ENCODE peak calls at places on chromosome 20, in seven cellular contexts. Z is H54, B is osteoblast, M is H9, D is heart right ventricle, I is T-helper 2 cell, G is endothelial cell. N is an unnamed sample.

GRCh38 chr20:44734938-44735337 is 10.7 kb upstream of the KCNK15 start:
- DNase-seq in M (no peak), I (no peak), Z (peak), D (no peak), G (peak), B (peak), N (no peak)

GRCh38 chr20:45969712-45970634 is 2.0 kb downstream of the ZNF335 start:
- DNase-seq in G (peak), I (no peak), Z (peak), B (peak), M (peak), D (no peak), N (no peak)

GRCh38 chr20:46213946-46214830 is 94.1 kb downstream of the CDH22 start:
- DNase-seq in M (no peak), I (no peak), G (no peak), B (peak), Z (no peak), D (no peak), N (peak)

GRCh38 chr20:44208770-44209169 is 1.8 kb downstream of the OSER1 start:
- DNase-seq in D (no peak), G (no peak), Z (no peak), I (no peak), B (no peak), M (no peak), N (no peak)

GRCh38 chr20:973785-974194 is 28.3 kb downstream of the RSPO4 start:
- DNase-seq in Z (peak), G (peak), M (peak), D (no peak), B (peak), I (no peak), N (no peak)

GRCh38 chr20:10906830-10907229 is 233.0 kb upstream of the JAG1 start:
- DNase-seq in D (no peak), B (no peak), Z (no peak), M (no peak), G (no peak), I (no peak), N (no peak)

GRCh38 chr20:62834967-62835730 is 18.3 kb downstream of the COL9A3 start:
- DNase-seq in B (peak), D (no peak), M (no peak), G (no peak), I (no peak), Z (no peak), N (no peak)

GRCh38 chr20:50728981-50729874 is 2.2 kb upstream of the PARD6B start:
- DNase-seq in G (no peak), D (no peak), M (peak), I (no peak), Z (no peak), B (peak), N (no peak)

GRCh38 chr20:19785173-19785799 is 27.2 kb downstream of the RIN2 start:
- DNase-seq in B (no peak), M (no peak), G (no peak), Z (no peak), D (no peak), I (no peak), N (no peak)

GRCh38 chr20:44258226-44258890 is 11.2 kb downstream of the GDAP1L1 start:
- DNase-seq in M (no peak), Z (no peak), I (no peak), B (no peak), D (no peak), G (no peak), N (no peak)

GRCh38 chr20:57425150-57426013 is 34.2 kb downstream of the RBM38 start:
- DNase-seq in M (peak), G (no peak), B (no peak), D (no peak), I (no peak), Z (no peak), N (no peak)

GRCh38 chr20:63635431-63636141 is 8.7 kb upstream of the GMEB2 start:
- DNase-seq in Z (no peak), M (no peak), B (peak), G (no peak), I (peak), D (no peak), N (no peak)

GRCh38 chr20:10519361-10520048 is 84.4 kb downstream of the SLX4IP start:
- DNase-seq in M (no peak), G (no peak), B (no peak), I (no peak), Z (peak), D (no peak), N (no peak)

GRCh38 chr20:11329271-11329670 is 588.4 kb upstream of the BTBD3 start:
- DNase-seq in Z (no peak), M (no peak), B (no peak), D (no peak), I (no peak), G (no peak), N (no peak)

GRCh38 chr20:46348231-46348803 is 40.0 kb upstream of the CDH22 start:
- DNase-seq in G (peak), D (no peak), I (no peak), M (peak), B (peak), Z (no peak), N (no peak)

GRCh38 chr20:35542990-35543389 is 1.1 kb downstream of the ERGIC3 start:
- DNase-seq in B (peak), I (no peak), Z (no peak), D (no peak), G (no peak), M (no peak), N (no peak)

N was measured in gastrocnemius medialis.